ENCODE peak calls at places on chromosome 5, in seven cellular contexts. K, T, U, L, I, P and J are unnamed samples.

GRCh38 chr5:131619102-131619501 is 15.9 kb downstream of the RAPGEF6 start:
- DNase-seq in L (no peak), K (no peak), P (no peak), T (no peak), U (no peak), I (no peak), J (no peak)

GRCh38 chr5:169416583-169417196 is 115.8 kb upstream of the SLIT3 start:
- DNase-seq in K (peak; percentile 50), T (peak; percentile 91), I (no peak), P (no peak), L (peak; percentile 41), U (peak; percentile 50), J (no peak)

GRCh38 chr5:57834829-57835554 is 352.4 kb upstream of the ACTBL2 start:
- DNase-seq in K (peak; percentile 72), P (peak; percentile 90), I (no peak), L (no peak), U (no peak), T (peak; percentile 60), J (no peak)

GRCh38 chr5:176640616-176641015 is 6.7 kb upstream of the TSPAN17 start:
- DNase-seq in T (no peak), I (no peak), U (no peak), K (no peak), P (no peak), L (no peak), J (no peak)

GRCh38 chr5:172731286-172732073 is 39.5 kb downstream of the DUSP1 start:
- DNase-seq in L (no peak), P (peak; percentile 84), K (peak; percentile 76), I (peak; percentile 57), U (peak; percentile 81), T (no peak), J (peak; percentile 68)

GRCh38 chr5:8470489-8470888 is 601.5 kb downstream of the MTRR start:
- DNase-seq in T (no peak), L (no peak), I (no peak), P (no peak), U (no peak), K (no peak), J (no peak)

GRCh38 chr5:180591249-180591887 is at the start of gene SCGB3A1:
- DNase-seq in T (no peak), P (no peak), U (no peak), L (no peak), K (no peak), I (no peak), J (no peak)

GRCh38 chr5:181265092-181265671 is 4.2 kb upstream of the TRIM52 start:
- DNase-seq in T (no peak), I (no peak), U (no peak), P (no peak), L (no peak), K (no peak), J (no peak)

GRCh38 chr5:112165897-112166737 is 253.0 kb downstream of the EPB41L4A start:
- DNase-seq in L (no peak), T (no peak), P (no peak), I (no peak), U (no peak), K (no peak), J (no peak)

GRCh38 chr5:41337724-41338123 is 124.4 kb upstream of the C6 start:
- DNase-seq in K (no peak), T (no peak), U (no peak), L (no peak), P (no peak), I (no peak), J (no peak)

GRCh38 chr5:41339339-41339738 is 126.0 kb upstream of the C6 start:
- DNase-seq in U (no peak), I (no peak), P (no peak), L (no peak), T (no peak), K (no peak), J (no peak)

GRCh38 chr5:41336471-41336870 is 123.1 kb upstream of the C6 start:
- DNase-seq in U (no peak), T (no peak), K (no peak), L (no peak), I (no peak), P (no peak), J (no peak)

GRCh38 chr5:41337240-41337639 is 123.9 kb upstream of the C6 start:
- DNase-seq in L (no peak), K (no peak), I (no peak), T (no peak), U (no peak), P (no peak), J (no peak)

DNA sequence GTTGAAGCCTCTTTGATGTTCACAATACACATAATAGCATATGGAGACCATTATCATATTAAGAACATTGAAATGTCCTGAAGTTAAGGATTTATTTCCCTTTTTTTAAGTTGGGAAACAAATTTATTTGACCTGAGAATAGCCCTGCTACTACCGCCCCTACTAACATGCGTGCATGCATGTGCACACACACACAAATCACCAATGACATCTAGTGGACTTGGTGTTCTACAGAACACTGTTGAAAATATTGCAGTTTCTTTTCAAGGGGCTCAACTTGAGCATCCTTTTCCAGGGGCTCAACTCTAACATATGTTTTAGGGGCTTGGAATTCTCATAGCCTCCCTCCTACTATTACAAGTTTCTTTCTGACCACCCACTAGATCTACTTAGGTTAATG is 124.9 kb upstream of the C6 start:
- DNase-seq in P (no peak), K (no peak), L (no peak), T (no peak), U (no peak), I (no peak), J (no peak)
- TF ChIP-seq CTCF in P (no peak), K (no peak), L (no peak), T (no peak), U (no peak), I (no peak), J (no peak)

GRCh38 chr5:142324377-142324870 is 397 bp downstream of the SPRY4 start:
- DNase-seq in U (no peak), I (no peak), T (no peak), P (no peak), K (peak; percentile 53), L (peak; percentile 43), J (no peak)
- TF ChIP-seq CTCF in U (no peak), I (no peak), T (peak; percentile 28), P (peak; percentile 45), K (no peak), L (no peak), J (peak; percentile 77)

DNA sequence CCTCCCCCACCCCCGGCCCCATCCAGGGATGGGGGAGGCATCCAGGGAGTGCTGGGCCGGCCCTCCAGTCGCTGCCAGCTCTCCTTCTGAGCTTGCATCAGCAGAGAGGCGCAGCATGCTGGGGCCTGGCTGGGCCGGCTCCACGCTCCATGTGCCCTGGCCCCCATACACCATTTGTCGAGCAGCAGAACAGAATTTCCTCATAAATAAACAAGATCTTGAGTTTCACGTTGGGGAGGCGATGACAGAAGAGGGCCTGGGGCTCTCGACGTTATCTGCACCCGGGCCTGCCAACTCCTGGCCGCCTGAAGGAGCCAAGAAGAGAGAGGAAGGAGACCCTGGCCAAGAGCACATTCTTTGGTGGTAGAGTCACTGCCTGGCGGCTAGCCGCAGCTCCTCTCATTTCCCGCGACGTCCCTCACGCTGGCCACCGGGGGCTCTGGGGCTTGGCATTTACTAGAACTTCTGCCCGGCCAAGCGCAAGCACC is 177.0 kb downstream of the FGF18 start:
- DNase-seq in T (peak; percentile 70), K (no peak), U (peak; percentile 74), P (peak; percentile 82), L (no peak), I (no peak), J (no peak)
- TF ChIP-seq CTCF in T (peak; percentile 15), K (no peak), U (no peak), P (no peak), L (no peak), I (no peak), J (no peak)

GRCh38 chr5:71631070-71631469 is 43.9 kb downstream of the MCCC2 start:
- DNase-seq in K (no peak), U (no peak), T (no peak), L (no peak), P (no peak), I (no peak), J (no peak)
- TF ChIP-seq CTCF in K (no peak), U (no peak), T (no peak), L (no peak), P (no peak), I (no peak), J (no peak)